ENCODE peak calls at places on chromosomes 4 and X, in six cellular contexts. O is DND-41, Y is colonic mucosa, I is astrocyte, G is IMR-90, J is endodermal cell. V is an unnamed sample.

GRCh38 chrX:19382500-19383145 is 38.9 kb downstream of the PDHA1 start:
- DNase-seq in G (peak), J (peak), O (peak), I (no peak), Y (peak), V (peak)

GRCh38 chrX:24169211-24169610 is 19.7 kb downstream of the ZFX start:
- DNase-seq in J (no peak), O (no peak), G (no peak), Y (no peak), I (no peak), V (peak)

GRCh38 chr4:15774020-15774420 is 4.1 kb upstream of the CD38 start:
- DNase-seq in Y (no peak), J (no peak), G (no peak), I (no peak), O (no peak), V (peak)

GRCh38 chr4:3362431-3363287 is 69.8 kb downstream of the RGS12 start:
- DNase-seq in J (no peak), Y (no peak), I (no peak), G (no peak), O (no peak), V (no peak)

GRCh38 chrX:119272882-119273806 is 37.1 kb downstream of the PGRMC1 start:
- DNase-seq in J (peak), G (peak), Y (peak), I (peak), O (no peak), V (peak)

GRCh38 chrX:10007604-10008003 is 40.4 kb downstream of the CLDN34 start:
- DNase-seq in Y (no peak), G (peak), J (no peak), I (peak), O (no peak), V (peak)

GRCh38 chr4:124658795-124659194 is 53.7 kb downstream of the ANKRD50 start:
- DNase-seq in G (no peak), J (no peak), O (no peak), Y (no peak), I (no peak), V (no peak)

GRCh38 chr4:3640587-3640962 is 108.4 kb upstream of the LRPAP1 start:
- DNase-seq in G (peak), Y (no peak), O (no peak), J (no peak), I (no peak), V (peak)

GRCh38 chr4:121154103-121154515 is 10.0 kb downstream of the TNIP3 start:
- DNase-seq in Y (no peak), J (no peak), G (no peak), O (peak), I (no peak), V (no peak)

GRCh38 chr4:44287505-44287904 is 161.1 kb downstream of the KCTD8 start:
- DNase-seq in O (no peak), Y (no peak), J (no peak), I (no peak), G (no peak), V (no peak)

GRCh38 chrX:11137543-11138139 is 26.5 kb downstream of the HCCS start:
- DNase-seq in I (peak), O (no peak), J (no peak), G (peak), Y (no peak), V (peak)

GRCh38 chr4:55181606-55182005 is 56.2 kb upstream of the KDR start:
- DNase-seq in Y (no peak), I (peak), G (peak), J (no peak), O (no peak), V (no peak)

GRCh38 chrX:139851730-139852129 is 81.1 kb downstream of the ATP11C start:
- DNase-seq in Y (no peak), I (peak), G (peak), J (no peak), O (no peak), V (peak)

GRCh38 chr4:61193863-61194262 is 6.3 kb upstream of the ADGRL3 start:
- DNase-seq in Y (no peak), J (no peak), G (no peak), O (no peak), I (no peak), V (no peak)

GRCh38 chrX:154695913-154696312 is 42.5 kb upstream of the CTAG2 start:
- DNase-seq in Y (no peak), I (no peak), J (no peak), O (no peak), G (peak), V (peak)

GRCh38 chr4:136653640-136654406 is 878.5 kb downstream of the PCDH18 start:
- DNase-seq in G (no peak), Y (no peak), J (no peak), I (no peak), O (no peak), V (no peak)

GRCh38 chr4:16686195-16686594 is 212.2 kb downstream of the LDB2 start:
- DNase-seq in J (no peak), I (peak), G (peak), O (no peak), Y (no peak), V (peak)

GRCh38 chr4:6367313-6367945 is 97.8 kb downstream of the WFS1 start:
- DNase-seq in O (no peak), I (no peak), J (peak), Y (no peak), G (no peak), V (no peak)

GRCh38 chr4:131441004-131441688 is 1707.9 kb upstream of the PCDH10 start:
- DNase-seq in O (no peak), G (no peak), Y (no peak), I (no peak), J (no peak), V (no peak)

GRCh38 chrX:40170830-40171512 is 73.2 kb upstream of the BCOR start:
- DNase-seq in G (no peak), J (peak), I (no peak), O (no peak), Y (peak), V (peak)

GRCh38 chrX:154735695-154736393 is 15.0 kb downstream of the GAB3 start:
- DNase-seq in I (peak), J (no peak), Y (no peak), O (no peak), G (peak), V (peak)

GRCh38 chrX:38347136-38347535 is 5.3 kb upstream of the OTC start:
- DNase-seq in I (peak), Y (no peak), J (no peak), O (no peak), G (peak), V (peak)

GRCh38 chr4:103168993-103169392 is 29.1 kb downstream of the CENPE start:
- DNase-seq in I (no peak), Y (no peak), G (no peak), O (no peak), J (no peak), V (no peak)

GRCh38 chr4:133062851-133063250 is 86.2 kb upstream of the PCDH10 start:
- DNase-seq in O (no peak), J (no peak), Y (no peak), I (peak), G (no peak), V (no peak)

GRCh38 chr4:124640037-124640730 is 72.3 kb downstream of the ANKRD50 start:
- DNase-seq in O (no peak), I (peak), J (no peak), G (peak), Y (no peak), V (peak)

GRCh38 chr4:184198190-184198589 is 19.5 kb downstream of the ENPP6 start:
- DNase-seq in O (no peak), G (no peak), I (no peak), J (no peak), Y (no peak), V (no peak)

DNA sequence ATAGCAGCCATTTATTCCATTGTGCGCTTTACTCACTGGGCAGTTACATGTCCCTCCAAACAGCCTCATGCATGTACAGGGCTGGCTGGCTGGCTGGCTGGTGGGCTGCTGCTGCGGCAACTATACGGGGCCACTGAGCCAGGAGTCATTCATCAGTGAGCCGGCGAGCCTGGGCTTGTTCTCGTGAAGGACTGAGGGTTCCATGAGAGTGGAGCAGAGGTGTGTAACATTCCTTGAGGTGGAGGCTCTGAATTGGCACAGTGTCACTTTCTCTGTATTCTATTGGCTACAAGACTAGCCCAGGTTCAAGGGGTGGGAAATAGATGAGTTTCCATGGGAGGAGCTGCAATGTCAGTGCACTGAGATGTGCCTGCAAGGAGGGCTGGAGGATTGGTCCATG is 89.1 kb downstream of the ARHGAP10 start:
- DNase-seq in G (no peak), J (no peak), I (no peak), O (no peak), Y (no peak), V (no peak)
- H3K9ac ChIP-seq in G (no peak), J (no peak), I (no peak), O (no peak), Y (no peak), V (no peak)

GRCh38 chr4:176549161-176549865 is 229.5 kb downstream of the SPCS3 start:
- DNase-seq in I (peak), O (no peak), G (peak), J (no peak), Y (no peak), V (peak)
- H3K9ac ChIP-seq in I (peak), O (no peak), G (no peak), J (no peak), Y (no peak), V (no peak)

GRCh38 chr4:8872402-8873291 is 1.0 kb upstream of the HMX1 start:
- DNase-seq in J (peak), O (no peak), G (no peak), I (no peak), Y (no peak), V (no peak)

GRCh38 chr4:8869879-8870646 is 1.6 kb downstream of the HMX1 start:
- DNase-seq in J (peak), O (no peak), Y (no peak), I (no peak), G (no peak), V (no peak)

GRCh38 chr4:8869002-8869878 is 2.4 kb downstream of the HMX1 start:
- DNase-seq in J (peak), I (no peak), Y (no peak), G (no peak), O (no peak), V (no peak)

GRCh38 chr4:8871417-8872401 is at the start of gene HMX1:
- DNase-seq in J (peak), O (no peak), I (no peak), G (no peak), Y (no peak), V (peak)

GRCh38 chr4:8870647-8871416 is 807 bp downstream of the HMX1 start:
- DNase-seq in I (no peak), O (no peak), Y (no peak), G (no peak), J (no peak), V (no peak)
- H3K9ac ChIP-seq in I (no peak), O (no peak), Y (no peak), G (no peak), J (no peak), V (no peak)

GRCh38 chrX:70479197-70479969 is 34.7 kb downstream of the DLG3 start:
- DNase-seq in G (peak), Y (no peak), O (no peak), J (no peak), I (peak), V (peak)

GRCh38 chrX:70477734-70478075 is 33.1 kb downstream of the DLG3 start:
- DNase-seq in I (no peak), O (no peak), G (no peak), Y (no peak), J (no peak), V (no peak)

GRCh38 chrX:70478521-70478920 is 33.9 kb downstream of the DLG3 start:
- DNase-seq in I (no peak), O (no peak), Y (no peak), G (no peak), J (no peak), V (no peak)

GRCh38 chrX:70476934-70477733 is 32.5 kb downstream of the DLG3 start:
- DNase-seq in G (peak), J (peak), I (peak), O (no peak), Y (peak), V (peak)

GRCh38 chrX:70476166-70476933 is 31.7 kb downstream of the DLG3 start:
- DNase-seq in Y (no peak), J (peak), O (no peak), I (no peak), G (no peak), V (no peak)
- H3K9ac ChIP-seq in Y (peak), J (no peak), O (no peak), I (peak), G (peak), V (no peak)

GRCh38 chrX:48002929-48003328 is 860 bp downstream of the ZNF182 start:
- DNase-seq in G (no peak), Y (no peak), I (no peak), J (no peak), O (no peak), V (no peak)

GRCh38 chrX:48003367-48003757 is 427 bp downstream of the ZNF182 start:
- DNase-seq in G (no peak), Y (peak), O (no peak), I (no peak), J (no peak), V (no peak)

GRCh38 chrX:48003758-48004457 is at the start of gene ZNF182:
- DNase-seq in Y (peak), G (peak), I (peak), O (peak), J (peak), V (peak)
- H3K9ac ChIP-seq in Y (peak), G (peak), I (peak), O (peak), J (peak), V (peak)

GRCh38 chr4:165112258-165113156 is at the start of gene TMEM192:
- DNase-seq in J (peak), Y (peak), O (peak), I (peak), G (peak), V (peak)
- H3K9ac ChIP-seq in J (peak), Y (peak), O (no peak), I (peak), G (peak), V (peak)

DNA sequence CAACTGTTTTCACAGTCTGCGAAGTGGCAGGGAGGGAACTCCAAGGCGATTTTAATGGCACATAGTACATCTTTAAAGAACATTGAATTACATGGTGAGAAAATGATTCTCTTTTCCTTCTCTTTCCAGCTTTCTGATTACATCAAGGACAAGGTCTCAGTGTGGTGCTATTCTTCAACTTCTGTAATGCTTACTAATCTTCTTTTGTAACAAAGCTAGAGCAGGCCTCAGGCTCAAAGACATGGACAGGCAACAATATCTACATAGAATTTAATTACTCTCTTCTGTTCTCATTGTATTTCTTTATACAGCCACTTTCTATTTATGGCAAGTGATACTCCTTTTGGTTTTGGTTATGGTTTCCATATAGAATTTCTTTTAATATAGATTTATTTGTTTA is 48.4 kb downstream of the RTL5 start:
- DNase-seq in I (no peak), G (no peak), Y (no peak), J (no peak), O (no peak), V (no peak)
- H3K9ac ChIP-seq in I (no peak), G (no peak), Y (no peak), J (no peak), O (no peak), V (no peak)

V was measured in GM23248.